ENCODE peak calls at places on chromosomes 1 and 21, in four cellular contexts. K is SK-N-SH, A is HepG2, B is K562. P is an unnamed sample.

GRCh38 chr1:10962483-10962882 is 50.0 kb upstream of the TARDBP start:
- DNase-seq in K (peak), A (no peak), B (no peak), P (no peak)

GRCh38 chr1:1431006-1431844 is 4.3 kb upstream of the VWA1 start:
- DNase-seq in K (no peak), A (peak), B (no peak), P (no peak)

GRCh38 chr1:191582169-191582568 is 576.1 kb upstream of the RGS18 start:
- DNase-seq in K (no peak), B (peak), A (no peak), P (no peak)

GRCh38 chr1:107622975-107623374 is 342.0 kb downstream of the VAV3 start:
- DNase-seq in K (no peak), A (no peak), B (no peak), P (no peak)

GRCh38 chr1:42046772-42047552 is 106.2 kb upstream of the GUCA2B start:
- DNase-seq in B (no peak), K (peak), A (peak), P (no peak)

GRCh38 chr1:207747627-207748492 is 4.0 kb upstream of the CD46 start:
- DNase-seq in K (no peak), A (no peak), B (peak), P (no peak)

GRCh38 chr1:184476187-184476586 is 89.4 kb downstream of the C1orf21 start:
- DNase-seq in A (no peak), B (no peak), K (no peak), P (no peak)

GRCh38 chr1:180994262-180994661 is 28.4 kb downstream of the STX6 start:
- DNase-seq in A (no peak), K (no peak), B (peak), P (no peak)

GRCh38 chr1:12496154-12496961 is 121.7 kb downstream of the DHRS3 start:
- DNase-seq in K (peak), B (peak), A (no peak), P (no peak)

GRCh38 chr1:117070124-117070523 is 10.0 kb downstream of the TTF2 start:
- DNase-seq in B (no peak), K (no peak), A (no peak), P (peak)

GRCh38 chr1:155463865-155464264 is 98.7 kb downstream of the ASH1L start:
- DNase-seq in B (no peak), K (no peak), A (no peak), P (peak)

GRCh38 chr1:25715888-25716287 is 84.1 kb upstream of the SELENON start:
- DNase-seq in A (no peak), B (peak), K (no peak), P (no peak)

GRCh38 chr1:27071049-27071416 is 58.4 kb upstream of the TENT5B start:
- DNase-seq in A (no peak), K (peak), B (no peak), P (no peak)

GRCh38 chr1:61124078-61124477 is 41.7 kb downstream of the NFIA start:
- DNase-seq in K (no peak), A (no peak), B (no peak), P (no peak)

GRCh38 chr21:45502600-45502999 is 39.6 kb downstream of the SLC19A1 start:
- DNase-seq in K (no peak), B (no peak), A (no peak), P (no peak)

GRCh38 chr1:62875676-62876075 is 91.7 kb downstream of the ATG4C start:
- DNase-seq in K (no peak), A (no peak), B (no peak), P (no peak)

GRCh38 chr1:181062800-181063428 is 25.6 kb upstream of the IER5 start:
- DNase-seq in K (no peak), B (no peak), A (no peak), P (peak)

GRCh38 chr1:43908226-43908625 is 25.4 kb upstream of the ARTN start:
- DNase-seq in K (no peak), A (no peak), B (no peak), P (no peak)

GRCh38 chr1:178931843-178932551 is 61.1 kb upstream of the ANGPTL1 start:
- DNase-seq in B (no peak), K (no peak), A (no peak), P (no peak)

GRCh38 chr1:157104598-157105293 is 5.1 kb upstream of the ETV3L start:
- DNase-seq in A (no peak), B (no peak), K (no peak), P (no peak)

GRCh38 chr1:12132078-12132477 is 34.7 kb upstream of the TNFRSF1B start:
- DNase-seq in A (no peak), K (no peak), B (no peak), P (no peak)

GRCh38 chr1:16716691-16717173 is 23.6 kb upstream of the RNU1-4 start:
- DNase-seq in K (peak), A (no peak), B (peak), P (no peak)

GRCh38 chr1:176541663-176542062 is 78.7 kb downstream of the PAPPA2 start:
- DNase-seq in K (no peak), A (no peak), B (no peak), P (no peak)

GRCh38 chr1:17994046-17994445 is 113.6 kb upstream of the IGSF21 start:
- DNase-seq in B (no peak), A (no peak), K (no peak), P (no peak)

GRCh38 chr1:17232759-17233661 is 15.9 kb upstream of the PADI3 start:
- DNase-seq in K (no peak), A (no peak), B (no peak), P (no peak)

GRCh38 chr1:181743878-181744312 is 260.6 kb downstream of the CACNA1E start:
- DNase-seq in K (no peak), A (no peak), B (no peak), P (no peak)

GRCh38 chr1:23545851-23546250 is 13.4 kb downstream of the ID3 start:
- DNase-seq in K (no peak), B (no peak), A (no peak), P (no peak)

GRCh38 chr1:200042119-200042436 is 14.6 kb downstream of the NR5A2 start:
- DNase-seq in K (peak), B (no peak), A (no peak), P (no peak)

GRCh38 chr1:242586355-242586670 is 61.8 kb upstream of the PLD5 start:
- DNase-seq in A (no peak), K (no peak), B (no peak), P (no peak)

GRCh38 chr1:94554611-94555010 is 13.1 kb upstream of the F3 start:
- DNase-seq in K (no peak), B (no peak), A (no peak), P (no peak)

GRCh38 chr1:40877681-40878080 is 15.5 kb upstream of the CITED4 start:
- DNase-seq in B (peak), A (no peak), K (peak), P (no peak)

GRCh38 chr1:81545734-81546133 is 255.0 kb upstream of the ADGRL2 start:
- DNase-seq in B (no peak), A (no peak), K (no peak), P (no peak)

GRCh38 chr1:40866408-40866788 is 4.2 kb upstream of the CITED4 start:
- DNase-seq in K (no peak), B (peak), A (peak), P (no peak)

GRCh38 chr1:59107516-59107915 is 189.4 kb upstream of the FGGY start:
- DNase-seq in K (no peak), B (no peak), A (no peak), P (no peak)

GRCh38 chr1:7552402-7552801 is 218.7 kb upstream of the VAMP3 start:
- DNase-seq in A (no peak), K (no peak), B (no peak), P (no peak)

GRCh38 chr1:39405358-39405757 is 86.1 kb upstream of the BMP8A start:
- DNase-seq in A (no peak), K (no peak), B (no peak), P (no peak)

GRCh38 chr1:13469343-13469742 is 44.5 kb downstream of the LRRC38 start:
- DNase-seq in A (peak), B (peak), K (no peak), P (no peak)

GRCh38 chr1:1001631-1002300 is 1.9 kb upstream of the HES4 start:
- DNase-seq in B (peak), A (peak), K (peak), P (no peak)

GRCh38 chr1:2248127-2248826 is 20.2 kb downstream of the SKI start:
- DNase-seq in B (no peak), K (no peak), A (peak), P (no peak)

GRCh38 chr1:224054012-224054411 is 59.9 kb upstream of the FBXO28 start:
- DNase-seq in A (no peak), K (no peak), B (no peak), P (no peak)

GRCh38 chr21:40765771-40766170 is 81.2 kb downstream of the DSCAM start:
- DNase-seq in B (no peak), K (no peak), A (no peak), P (no peak)

GRCh38 chr21:40768056-40768455 is 78.9 kb downstream of the DSCAM start:
- DNase-seq in B (no peak), A (no peak), K (no peak), P (no peak)

GRCh38 chr21:40770435-40771055 is 76.4 kb downstream of the DSCAM start:
- DNase-seq in K (no peak), A (no peak), B (no peak), P (no peak)

DNA sequence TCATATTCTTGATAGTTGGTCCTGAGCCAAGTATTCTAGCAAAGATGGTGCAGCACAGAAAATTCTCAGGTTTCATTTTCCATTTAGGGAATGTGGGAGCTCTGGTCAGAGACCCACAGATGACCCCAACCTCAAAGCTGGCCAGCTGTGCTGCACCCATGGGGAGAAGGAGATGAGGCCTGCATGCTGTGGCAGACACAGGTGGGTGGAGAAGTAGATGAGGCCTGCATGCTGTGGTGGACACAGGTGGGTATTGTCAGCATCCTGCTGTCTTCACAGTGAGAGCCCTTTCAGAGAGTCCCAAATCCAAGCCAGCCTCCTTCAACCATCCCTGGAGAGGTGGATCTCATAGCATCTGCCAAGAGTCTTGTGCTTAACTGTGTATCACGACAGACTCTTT is 77.7 kb downstream of the DSCAM start:
- DNase-seq in K (no peak), B (no peak), A (no peak), P (no peak)
- TF ChIP-seq NFIC in K (no peak), B (no peak), A (no peak), P (no peak)

GRCh38 chr1:151310986-151311385 is 16.2 kb downstream of the PI4KB start:
- DNase-seq in B (peak), K (no peak), A (no peak), P (no peak)
- TF ChIP-seq NFIC in B (no peak), K (no peak), A (no peak), P (no peak)

GRCh38 chr1:52920791-52921291 is 699 bp downstream of the ECHDC2 start:
- DNase-seq in B (no peak), K (no peak), A (no peak), P (no peak)
- TF ChIP-seq NFIC in B (no peak), K (no peak), A (no peak), P (no peak)

GRCh38 chr1:103267893-103268292 is 159.6 kb upstream of the COL11A1 start:
- DNase-seq in A (no peak), B (no peak), K (no peak), P (no peak)
- TF ChIP-seq NFIC in A (no peak), B (no peak), K (no peak), P (no peak)

DNA sequence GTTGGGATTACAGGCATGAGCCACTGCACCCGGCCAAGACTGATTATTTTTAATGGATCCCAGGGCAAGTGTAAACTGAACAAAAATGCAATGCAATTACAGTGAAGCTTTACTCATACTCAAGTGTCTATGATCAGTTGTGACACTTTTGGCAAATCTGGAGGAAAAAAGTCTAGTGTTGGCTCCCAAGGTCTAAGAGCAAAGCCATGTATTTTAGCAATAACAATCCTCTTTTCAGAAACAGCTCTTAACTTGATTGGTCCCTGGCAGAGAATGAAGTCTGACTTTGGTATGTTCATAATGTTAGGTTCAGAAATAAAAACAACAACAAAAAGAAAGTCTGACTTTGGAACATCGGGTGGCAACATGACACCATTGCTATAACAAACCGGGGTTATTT is 40.2 kb upstream of the C1orf53 start:
- DNase-seq in B (no peak), K (no peak), A (no peak), P (no peak)
- TF ChIP-seq NFIC in B (no peak), K (no peak), A (no peak), P (no peak)

GRCh38 chr1:220950576-220950975 is 71.3 kb downstream of the HLX start:
- DNase-seq in K (no peak), B (no peak), A (no peak), P (no peak)
- TF ChIP-seq NFIC in K (no peak), B (no peak), A (no peak), P (no peak)

DNA sequence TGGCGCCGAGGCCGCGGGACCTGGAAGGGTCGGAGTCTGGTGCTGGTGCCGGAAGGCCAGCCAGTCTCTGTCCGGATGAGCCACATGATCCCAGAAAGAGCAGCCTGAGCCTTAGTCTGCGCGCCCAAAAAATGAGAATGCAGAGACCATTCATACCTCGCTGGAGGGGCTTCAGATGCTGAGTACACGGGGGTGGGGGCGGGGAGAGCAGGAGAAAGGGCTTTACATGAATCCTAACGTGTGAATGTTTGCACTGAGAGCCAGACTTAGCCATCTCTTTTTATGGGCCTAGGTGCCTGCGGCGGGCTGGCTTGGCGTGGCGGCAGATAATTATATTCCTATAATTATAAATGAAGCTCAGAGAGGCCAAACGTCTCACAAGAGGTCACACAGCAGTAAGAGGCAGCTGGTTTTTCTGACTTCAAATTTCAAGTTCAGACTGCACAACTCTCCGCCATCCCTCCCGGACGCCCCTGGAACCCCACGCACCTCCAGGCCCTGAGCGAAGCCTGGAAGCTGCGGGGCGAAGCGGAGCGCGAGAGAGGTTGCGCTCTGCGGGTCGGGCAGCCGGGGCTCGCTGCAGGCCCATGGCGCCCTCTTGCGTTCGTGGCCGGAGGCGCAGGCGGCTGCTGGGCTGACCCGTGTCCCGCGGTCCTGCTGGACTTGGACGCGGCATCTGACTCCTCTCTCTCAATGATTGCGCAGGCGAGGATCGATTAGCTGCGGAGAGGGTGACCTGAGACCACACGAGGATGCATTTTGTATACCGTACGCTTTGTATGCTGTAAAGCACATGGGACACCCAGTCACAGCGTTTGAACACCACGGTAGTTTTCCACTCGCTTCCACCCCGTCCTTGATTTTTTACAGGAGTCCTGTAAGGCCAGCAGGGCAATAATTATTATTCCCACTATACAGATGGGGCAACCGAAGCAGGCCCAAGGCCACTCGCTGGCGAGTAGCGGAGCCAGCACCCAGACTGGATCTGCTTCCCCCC is 272.5 kb downstream of the FOXD2 start:
- DNase-seq in K (peak), A (peak), B (peak), P (no peak)
- TF ChIP-seq NFIC in K (no peak), A (no peak), B (no peak), P (no peak)

GRCh38 chr1:56062625-56063024 is 516.7 kb downstream of the PLPP3 start:
- DNase-seq in A (no peak), B (no peak), K (no peak), P (no peak)
- TF ChIP-seq NFIC in A (no peak), B (no peak), K (no peak), P (no peak)

P was measured in GM12878.